ENCODE peak calls at places on chromosomes 11 and 22, in nine cellular contexts. C is naive thymus-derived CD8-positive, alpha-beta T cell; Z is GDM1; T is heart right ventricle; M is NCI-H146; I is fibroblast of pulmonary artery; N is stimulated activated naive CD4-positive, alpha-beta T cell; D is SW 1271; W is LoVo. X is an unnamed sample.

GRCh38 chr11:119056397-119056999 is 507 bp downstream of the HYOU1 start:
- DNase-seq in C (peak; percentile 43), Z (no peak), T (peak; percentile 24), M (peak; percentile 80), I (no peak), N (peak; percentile 19), D (no peak), W (peak; percentile 20), X (no peak)

GRCh38 chr22:42313804-42314581 is 43.5 kb upstream of the TCF20 start:
- DNase-seq in C (peak; percentile 48), Z (peak; percentile 38), T (no peak), M (peak; percentile 93), I (peak; percentile 53), N (peak; percentile 31), D (no peak), W (peak; percentile 92), X (peak; percentile 56)

GRCh38 chr11:125141686-125142535 is 22.6 kb upstream of the PKNOX2 start:
- DNase-seq in C (peak; percentile 70), Z (peak; percentile 20), T (peak; percentile 15), M (peak; percentile 17), I (peak; percentile 35), N (peak; percentile 40), D (no peak), W (peak; percentile 5), X (peak; percentile 88)

GRCh38 chr11:81674211-81674610 is 1059.5 kb downstream of the FAM181B start:
- DNase-seq in C (no peak), Z (no peak), T (no peak), M (no peak), I (no peak), N (no peak), D (no peak), W (no peak), X (no peak)

GRCh38 chr11:129598378-129598777 is 217.3 kb upstream of the TMEM45B start:
- DNase-seq in C (no peak), Z (no peak), T (no peak), M (no peak), I (no peak), N (no peak), D (no peak), W (no peak), X (peak; percentile 64)

GRCh38 chr11:76310832-76311231 is 70.1 kb downstream of the THAP12 start:
- DNase-seq in C (no peak), Z (no peak), T (no peak), M (no peak), I (no peak), N (no peak), D (no peak), W (no peak), X (no peak)

GRCh38 chr11:27451528-27451927 is 21.1 kb downstream of the LGR4 start:
- DNase-seq in C (no peak), Z (no peak), T (no peak), M (no peak), I (no peak), N (no peak), D (no peak), W (no peak), X (no peak)

GRCh38 chr22:24066872-24067271 is 55.8 kb downstream of the CABIN1 start:
- DNase-seq in C (no peak), Z (no peak), T (no peak), M (no peak), I (no peak), N (no peak), D (no peak), W (no peak), X (no peak)

X was measured in D341Med.